ENCODE peak calls at places on chromosome 2, in ten cellular contexts. X is hypothalamus; G is choroid plexus epithelial cell; P is fibroblast of the aortic adventitia; N is NCI-H774; F is nephron progenitor cell; R is stimulated activated CD8-positive, alpha-beta memory T cell treated with anti-CD3 and anti-CD28 coated beads, Interleukin-4, amount 100 ng/mL, for 48 hours; S is naive thymus-derived CD8-positive, alpha-beta T cell; M is heart left ventricle; O is pulmonary artery endothelial cell. H is an unnamed sample.

GRCh38 chr2:167826906-167827305 is 420.5 kb downstream of the STK39 start:
- DNase-seq in N (no peak), X (no peak), S (no peak), M (no peak), O (no peak), F (no peak), G (no peak), R (no peak), P (no peak), H (no peak)

GRCh38 chr2:23386422-23387220 is 1.6 kb downstream of the KLHL29 start:
- DNase-seq in X (no peak), F (peak; percentile 67), O (no peak), S (peak; percentile 16), N (no peak), R (peak; percentile 42), M (peak; percentile 22), P (no peak), G (peak; percentile 25), H (peak; percentile 56)

GRCh38 chr2:14960686-14961324 is 328.3 kb downstream of the LRATD1 start:
- DNase-seq in F (no peak), G (no peak), S (no peak), M (no peak), X (no peak), R (no peak), O (no peak), N (no peak), P (no peak), H (peak; percentile 10)

GRCh38 chr2:15325296-15325695 is 235.8 kb downstream of the NBAS start:
- DNase-seq in M (no peak), G (no peak), P (no peak), R (no peak), S (no peak), F (no peak), O (no peak), N (no peak), X (no peak), H (no peak)

GRCh38 chr2:40218679-40219078 is 233.2 kb downstream of the SLC8A1 start:
- DNase-seq in F (no peak), R (no peak), G (no peak), N (no peak), P (peak; percentile 43), O (no peak), M (peak; percentile 69), S (no peak), X (no peak), H (no peak)

GRCh38 chr2:27715318-27716165 is 51.9 kb downstream of the SLC4A1AP start:
- DNase-seq in R (peak; percentile 55), S (peak; percentile 41), G (peak; percentile 68), F (peak; percentile 57), X (no peak), O (no peak), M (peak; percentile 84), P (peak; percentile 59), N (no peak), H (peak; percentile 76)

GRCh38 chr2:44776924-44777480 is 164.5 kb upstream of the SIX3 start:
- DNase-seq in X (no peak), M (no peak), P (peak; percentile 8), N (no peak), R (no peak), G (no peak), S (no peak), F (no peak), O (no peak), H (no peak)

GRCh38 chr2:67923696-67924095 is 139.1 kb downstream of the C1D start:
- DNase-seq in O (no peak), N (no peak), F (no peak), S (no peak), G (peak; percentile 10), X (no peak), R (no peak), M (no peak), P (peak; percentile 13), H (no peak)

GRCh38 chr2:20666364-20667150 is at the start of gene GDF7:
- DNase-seq in N (no peak), P (peak; percentile 6), X (no peak), M (peak; percentile 63), S (peak; percentile 23), G (no peak), O (peak; percentile 26), R (peak; percentile 44), F (peak; percentile 53), H (peak; percentile 74)

GRCh38 chr2:240199133-240199870 is 58.8 kb upstream of the OTOS start:
- DNase-seq in G (no peak), S (no peak), R (no peak), P (no peak), F (no peak), X (no peak), M (no peak), N (no peak), O (no peak), H (no peak)

GRCh38 chr2:120481446-120482194 is 135.7 kb downstream of the INHBB start:
- DNase-seq in R (no peak), F (no peak), M (no peak), S (no peak), N (no peak), O (no peak), X (no peak), P (no peak), G (no peak), H (no peak)

GRCh38 chr2:135456431-135456830 is 74.6 kb downstream of the ZRANB3 start:
- DNase-seq in O (no peak), F (no peak), X (no peak), P (no peak), M (no peak), N (no peak), G (no peak), R (no peak), S (no peak), H (no peak)

GRCh38 chr2:38750011-38750792 is 959 bp downstream of the SRSF7 start:
- DNase-seq in F (peak; percentile 51), S (no peak), O (no peak), X (no peak), M (peak; percentile 73), G (peak; percentile 42), N (no peak), P (peak; percentile 24), R (peak; percentile 58), H (no peak)

GRCh38 chr2:128421286-128421685 is 102.6 kb upstream of the HS6ST1 start:
- DNase-seq in F (no peak), O (no peak), X (no peak), R (peak; percentile 8), M (peak; percentile 8), G (no peak), S (no peak), P (no peak), N (no peak), H (no peak)

GRCh38 chr2:239845968-239846367 is 179.2 kb downstream of the NDUFA10 start:
- DNase-seq in R (no peak), N (no peak), G (no peak), X (no peak), P (no peak), F (no peak), S (no peak), M (no peak), O (no peak), H (no peak)

GRCh38 chr2:162686336-162686735 is 152.2 kb downstream of the KCNH7 start:
- DNase-seq in R (no peak), M (no peak), G (no peak), O (no peak), F (no peak), S (no peak), N (no peak), X (no peak), P (no peak), H (no peak)

H was measured in GM23338.